ENCODE peak calls at places on chromosomes 2 and 18, in eight cellular contexts. M is sigmoid colon; P is neural progenitor cell; W is LNCaP clone FGC; N is choroid plexus epithelial cell; R is fibroblast of lung; B is endothelial cell of umbilical vein; K is CD8-positive, alpha-beta memory T cell. O is an unnamed sample.

GRCh38 chr18:72867721-72868665 is at the start of gene NETO1:
- DNase-seq in M (no peak), P (peak), W (no peak), N (peak), R (no peak), B (no peak), K (no peak), O (peak)

GRCh38 chr2:128646691-128647090 is 328.0 kb upstream of the HS6ST1 start:
- DNase-seq in M (no peak), P (no peak), W (no peak), N (no peak), R (no peak), B (no peak), K (no peak), O (no peak)

GRCh38 chr2:44932564-44933392 is 8.7 kb upstream of the SIX3 start:
- DNase-seq in M (no peak), P (peak), W (no peak), N (no peak), R (no peak), B (no peak), K (no peak), O (no peak)

GRCh38 chr2:65267008-65267407 is 39.4 kb downstream of the ACTR2 start:
- DNase-seq in M (no peak), P (no peak), W (no peak), N (no peak), R (no peak), B (no peak), K (no peak), O (no peak)

GRCh38 chr2:18804540-18804939 is 215.2 kb upstream of the NT5C1B start:
- DNase-seq in M (no peak), P (no peak), W (no peak), N (no peak), R (no peak), B (peak), K (no peak), O (peak)

GRCh38 chr2:118693287-118693822 is 154.1 kb downstream of the EN1 start:
- DNase-seq in M (no peak), P (peak), W (no peak), N (no peak), R (no peak), B (no peak), K (no peak), O (no peak)

GRCh38 chr2:235551965-235552364 is 58.1 kb downstream of the AGAP1 start:
- DNase-seq in M (no peak), P (peak), W (peak), N (peak), R (peak), B (peak), K (no peak), O (peak)

GRCh38 chr2:207473203-207473865 is 56.4 kb upstream of the CREB1 start:
- DNase-seq in M (no peak), P (peak), W (peak), N (peak), R (peak), B (peak), K (no peak), O (peak)

GRCh38 chr2:233740875-233741274 is 12.0 kb downstream of the UGT1A3 start:
- DNase-seq in M (no peak), P (no peak), W (no peak), N (no peak), R (no peak), B (no peak), K (no peak), O (no peak)

DNA sequence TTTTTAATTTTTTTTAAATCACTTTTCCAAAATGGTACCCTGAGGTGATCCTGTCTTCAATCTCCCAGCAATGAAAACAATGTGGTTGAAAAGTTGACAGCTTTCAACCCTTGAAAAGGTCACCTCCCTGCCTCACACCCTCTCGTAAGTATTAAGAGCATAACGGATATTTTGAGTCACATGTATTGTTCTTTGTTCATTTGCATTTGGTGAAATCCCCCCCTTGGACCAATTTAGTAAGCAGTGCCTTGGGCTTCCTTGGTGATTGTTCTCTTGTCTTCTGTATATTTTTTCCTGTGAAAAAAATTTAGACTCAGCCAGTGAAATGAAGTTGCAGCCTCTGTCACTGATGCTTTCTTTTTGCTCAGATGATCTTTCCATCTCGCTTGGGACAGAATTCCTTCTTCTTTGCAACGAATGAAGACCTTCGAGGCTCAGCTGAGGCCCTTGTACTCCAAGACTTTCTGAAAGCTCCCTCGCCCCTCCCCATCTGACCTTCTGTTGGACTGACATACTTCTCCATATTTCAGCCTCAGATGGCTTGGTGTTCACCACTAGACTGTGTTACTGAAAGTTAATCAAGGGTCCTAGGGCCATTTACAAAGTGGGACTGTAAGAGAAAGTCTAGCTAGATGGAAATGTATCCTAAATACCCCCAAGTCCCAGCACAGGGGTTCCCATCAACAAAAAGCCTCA is 158.4 kb downstream of the BCL2 start:
- DNase-seq in M (no peak), P (no peak), W (no peak), N (no peak), R (no peak), B (no peak), K (peak), O (no peak)
- H3K4me3 ChIP-seq in M (no peak), P (no peak), W (no peak), N (no peak), R (no peak), B (no peak), K (peak), O (no peak)

DNA sequence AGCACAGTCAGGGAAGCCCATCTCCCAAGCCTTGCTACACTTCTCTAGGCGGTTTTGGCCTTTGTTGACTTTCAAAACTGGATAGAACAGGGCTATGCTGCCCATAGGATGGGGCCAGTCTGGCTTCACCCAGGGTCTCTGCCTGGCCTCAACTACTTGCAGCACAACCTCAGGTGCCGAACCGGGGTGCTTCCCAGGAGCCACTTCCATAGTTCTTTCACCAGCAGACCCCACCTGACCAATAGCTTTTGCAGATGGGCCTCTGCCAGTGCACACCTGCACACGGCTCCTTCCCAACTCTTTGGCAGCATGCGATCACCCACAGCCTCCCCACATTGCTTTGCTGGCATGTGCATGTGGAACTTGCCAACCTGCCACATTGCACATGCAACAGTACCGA is 331.6 kb downstream of the CPS1 start:
- DNase-seq in M (no peak), P (no peak), W (no peak), N (no peak), R (no peak), B (no peak), K (no peak), O (no peak)
- H3K4me3 ChIP-seq in M (no peak), P (no peak), W (no peak), N (no peak), R (no peak), B (no peak), K (no peak), O (no peak)

GRCh38 chr18:9916814-9917213 is 3.0 kb downstream of the VAPA start:
- DNase-seq in M (no peak), P (no peak), W (no peak), N (no peak), R (no peak), B (no peak), K (no peak), O (no peak)
- H3K4me3 ChIP-seq in M (peak), P (no peak), W (no peak), N (peak), R (peak), B (no peak), K (peak), O (no peak)

GRCh38 chr2:223052710-223053261 is 796 bp downstream of the KCNE4 start:
- DNase-seq in M (peak), P (no peak), W (no peak), N (no peak), R (no peak), B (no peak), K (no peak), O (no peak)
- H3K4me3 ChIP-seq in M (peak), P (no peak), W (no peak), N (peak), R (peak), B (no peak), K (no peak), O (no peak)

O was measured in epithelial cell of esophagus.